ENCODE peak calls at places on chromosomes 4 and X, in nine cellular contexts. W is frontal cortex; S is GM10248; I is Daoy; E is activated CD4-positive, alpha-beta T cell treated with anti-CD3 and anti-CD28 coated beads, Interleukin-2, amount 50 U/mL, for 48 hours; M is uterus; P is iPS-NIHi11; L is SK-N-DZ; Z is stimulated activated CD8-positive, alpha-beta memory T cell treated with anti-CD3 and anti-CD28 coated beads, Interleukin-4, amount 100 ng/mL, for 24 hours. O is an unnamed sample.

GRCh38 chr4:61556277-61556676 is 356.2 kb downstream of the ADGRL3 start:
- DNase-seq in W (no peak), S (no peak), I (no peak), E (no peak), M (no peak), P (no peak), L (no peak), Z (no peak), O (no peak)

GRCh38 chr4:8093587-8094274 is 64.9 kb downstream of the ABLIM2 start:
- DNase-seq in W (no peak), S (no peak), I (no peak), E (no peak), M (no peak), P (no peak), L (no peak), Z (no peak), O (no peak)

GRCh38 chrX:85309717-85310116 is 65.9 kb downstream of the ZNF711 start:
- DNase-seq in W (no peak), S (no peak), I (no peak), E (no peak), M (no peak), P (no peak), L (no peak), Z (no peak), O (no peak)

GRCh38 chr4:184433258-184433892 is 41.0 kb downstream of the IRF2 start:
- DNase-seq in W (no peak), S (no peak), I (no peak), E (no peak), M (no peak), P (no peak), L (no peak), Z (no peak), O (no peak)

GRCh38 chr4:168942985-168943384 is 67.1 kb downstream of the CBR4 start:
- DNase-seq in W (no peak), S (no peak), I (no peak), E (no peak), M (no peak), P (peak), L (no peak), Z (no peak), O (no peak)

GRCh38 chr4:4991541-4992099 is 27.6 kb downstream of the CYTL1 start:
- DNase-seq in W (no peak), S (no peak), I (no peak), E (no peak), M (no peak), P (no peak), L (no peak), Z (no peak), O (no peak)

GRCh38 chrX:129682979-129683378 is 28.2 kb upstream of the APLN start:
- DNase-seq in W (no peak), S (no peak), I (no peak), E (no peak), M (no peak), P (no peak), L (no peak), Z (no peak), O (no peak)

GRCh38 chr4:156805696-156806095 is 165.9 kb downstream of the PDGFC start:
- DNase-seq in W (no peak), S (no peak), I (peak), E (no peak), M (no peak), P (peak), L (no peak), Z (no peak), O (no peak)

GRCh38 chrX:153469811-153470410 is 465 bp downstream of the HAUS7 start:
- DNase-seq in W (no peak), S (no peak), I (peak), E (peak), M (no peak), P (peak), L (peak), Z (peak), O (no peak)

GRCh38 chr4:148680884-148681283 is 238.7 kb upstream of the NR3C2 start:
- DNase-seq in W (no peak), S (no peak), I (no peak), E (no peak), M (no peak), P (no peak), L (no peak), Z (no peak), O (no peak)

GRCh38 chr4:80407246-80407645 is 71.7 kb downstream of the CFAP299 start:
- DNase-seq in W (no peak), S (no peak), I (no peak), E (no peak), M (peak), P (no peak), L (no peak), Z (no peak), O (no peak)

GRCh38 chrX:40524423-40524822 is 56.3 kb upstream of the ATP6AP2 start:
- DNase-seq in W (no peak), S (no peak), I (no peak), E (no peak), M (no peak), P (no peak), L (no peak), Z (no peak), O (no peak)

GRCh38 chrX:74449322-74449936 is 28.1 kb downstream of the SLC16A2 start:
- DNase-seq in W (no peak), S (no peak), I (peak), E (peak), M (no peak), P (no peak), L (no peak), Z (no peak), O (no peak)

GRCh38 chrX:47460561-47460960 is 22.5 kb downstream of the ZNF41 start:
- DNase-seq in W (no peak), S (no peak), I (no peak), E (no peak), M (no peak), P (no peak), L (no peak), Z (no peak), O (no peak)

GRCh38 chrX:69285401-69285871 is 120.2 kb upstream of the PJA1 start:
- DNase-seq in W (no peak), S (no peak), I (no peak), E (no peak), M (peak), P (no peak), L (no peak), Z (no peak), O (no peak)

GRCh38 chr4:151864068-151864467 is 103.3 kb upstream of the GATB start:
- DNase-seq in W (no peak), S (no peak), I (no peak), E (no peak), M (no peak), P (no peak), L (no peak), Z (no peak), O (no peak)

GRCh38 chr4:27828843-27829242 is 968.2 kb downstream of the STIM2 start:
- DNase-seq in W (no peak), S (no peak), I (no peak), E (no peak), M (no peak), P (no peak), L (no peak), Z (no peak), O (no peak)

GRCh38 chr4:40747436-40747835 is 2.3 kb upstream of the NSUN7 start:
- DNase-seq in W (no peak), S (no peak), I (no peak), E (no peak), M (no peak), P (no peak), L (no peak), Z (no peak), O (no peak)

GRCh38 chrX:30302957-30303356 is 6.2 kb downstream of the NR0B1 start:
- DNase-seq in W (no peak), S (no peak), I (peak), E (no peak), M (no peak), P (no peak), L (no peak), Z (no peak), O (no peak)

GRCh38 chr4:118849867-118850812 is 14.2 kb upstream of the SEC24D start:
- DNase-seq in W (no peak), S (peak), I (peak), E (peak), M (no peak), P (peak), L (no peak), Z (no peak), O (no peak)

GRCh38 chr4:10656988-10657387 is 27.6 kb downstream of the CLNK start:
- DNase-seq in W (no peak), S (no peak), I (no peak), E (no peak), M (no peak), P (no peak), L (no peak), Z (no peak), O (no peak)

GRCh38 chr4:79609853-79610252 is 201.8 kb upstream of the GK2 start:
- DNase-seq in W (no peak), S (no peak), I (no peak), E (no peak), M (no peak), P (no peak), L (no peak), Z (no peak), O (no peak)

GRCh38 chr4:73902038-73902637 is 32.9 kb downstream of the CXCL1 start:
- DNase-seq in W (no peak), S (no peak), I (no peak), E (no peak), M (no peak), P (no peak), L (no peak), Z (no peak), O (no peak)

GRCh38 chr4:123599061-123599919 is 202.7 kb downstream of the SPRY1 start:
- DNase-seq in W (no peak), S (no peak), I (no peak), E (no peak), M (peak), P (no peak), L (no peak), Z (no peak), O (no peak)

GRCh38 chrX:47176101-47176740 is 17.4 kb upstream of the UBA1 start:
- DNase-seq in W (no peak), S (no peak), I (no peak), E (no peak), M (no peak), P (no peak), L (no peak), Z (no peak), O (no peak)

GRCh38 chrX:153831435-153832150 is 1.2 kb upstream of the PDZD4 start:
- DNase-seq in W (no peak), S (peak), I (no peak), E (no peak), M (no peak), P (no peak), L (peak), Z (no peak), O (no peak)

GRCh38 chr4:77777135-77777777 is 41.9 kb downstream of the CNOT6L start:
- DNase-seq in W (no peak), S (no peak), I (no peak), E (no peak), M (no peak), P (no peak), L (no peak), Z (no peak), O (no peak)

GRCh38 chrX:154918060-154918483 is 31.9 kb downstream of the F8A1 start:
- DNase-seq in W (peak), S (peak), I (peak), E (peak), M (peak), P (peak), L (peak), Z (no peak), O (peak)

GRCh38 chr4:81021526-81021944 is 9.0 kb upstream of the BMP3 start:
- DNase-seq in W (no peak), S (no peak), I (no peak), E (no peak), M (no peak), P (no peak), L (no peak), Z (no peak), O (no peak)

GRCh38 chr4:2217726-2218125 is 24.2 kb downstream of the HAUS3 start:
- DNase-seq in W (no peak), S (no peak), I (peak), E (no peak), M (no peak), P (no peak), L (no peak), Z (no peak), O (no peak)

O was measured in GM12878.